ENCODE peak calls at places on chromosomes 11 and 22, in five cellular contexts. R is PC-9; L is A673; Q is naive thymus-derived CD4-positive, alpha-beta T cell; I is CD4-positive, CD25-positive, alpha-beta regulatory T cell. T is an unnamed sample. For H3K36me3, the result is how much of the 10 kb centered on the place peaks cover.

GRCh38 chr22:20965104-20965887 is 1.8 kb upstream of the AIFM3 start:
- DNase-seq in I (no peak), R (no peak), Q (no peak), L (no peak), T (no peak)

GRCh38 chr11:8839306-8839956 is 71.6 kb upstream of the AKIP1 start:
- DNase-seq in Q (no peak), L (no peak), I (no peak), R (no peak), T (no peak)

GRCh38 chr11:1749787-1750351 is 526 bp downstream of the IFITM10 start:
- DNase-seq in I (no peak), L (no peak), R (no peak), Q (no peak), T (no peak)

GRCh38 chr11:34143048-34143447 is 37.6 kb downstream of the NAT10 start:
- DNase-seq in R (no peak), L (no peak), Q (no peak), I (no peak), T (no peak)

GRCh38 chr11:115802641-115803040 is 298.4 kb upstream of the CADM1 start:
- DNase-seq in I (no peak), Q (no peak), L (no peak), R (no peak), T (no peak)

GRCh38 chr11:77151804-77152513 is 23.9 kb downstream of the MYO7A start:
- DNase-seq in R (no peak), I (peak), Q (peak), L (no peak), T (no peak)

GRCh38 chr22:29702931-29703594 is 16.7 kb upstream of the CABP7 start:
- DNase-seq in L (no peak), Q (no peak), I (no peak), R (no peak), T (no peak)

GRCh38 chr11:11732116-11732515 is 109.7 kb upstream of the USP47 start:
- DNase-seq in L (no peak), I (no peak), R (no peak), Q (no peak), T (no peak)

GRCh38 chr11:910044-910588 is 494 bp downstream of the CHID1 start:
- DNase-seq in L (no peak), R (no peak), I (no peak), Q (no peak), T (no peak)

GRCh38 chr11:32569313-32569881 is 14.2 kb upstream of the EIF3M start:
- DNase-seq in R (no peak), Q (no peak), L (no peak), I (no peak), T (no peak)

GRCh38 chr11:16960250-16960649 is 54.0 kb downstream of the PLEKHA7 start:
- DNase-seq in L (no peak), R (peak), Q (no peak), I (no peak), T (no peak)

GRCh38 chr11:111733009-111733408 is 33.2 kb downstream of the PPP2R1B start:
- DNase-seq in I (no peak), L (no peak), Q (no peak), R (no peak), T (no peak)

DNA sequence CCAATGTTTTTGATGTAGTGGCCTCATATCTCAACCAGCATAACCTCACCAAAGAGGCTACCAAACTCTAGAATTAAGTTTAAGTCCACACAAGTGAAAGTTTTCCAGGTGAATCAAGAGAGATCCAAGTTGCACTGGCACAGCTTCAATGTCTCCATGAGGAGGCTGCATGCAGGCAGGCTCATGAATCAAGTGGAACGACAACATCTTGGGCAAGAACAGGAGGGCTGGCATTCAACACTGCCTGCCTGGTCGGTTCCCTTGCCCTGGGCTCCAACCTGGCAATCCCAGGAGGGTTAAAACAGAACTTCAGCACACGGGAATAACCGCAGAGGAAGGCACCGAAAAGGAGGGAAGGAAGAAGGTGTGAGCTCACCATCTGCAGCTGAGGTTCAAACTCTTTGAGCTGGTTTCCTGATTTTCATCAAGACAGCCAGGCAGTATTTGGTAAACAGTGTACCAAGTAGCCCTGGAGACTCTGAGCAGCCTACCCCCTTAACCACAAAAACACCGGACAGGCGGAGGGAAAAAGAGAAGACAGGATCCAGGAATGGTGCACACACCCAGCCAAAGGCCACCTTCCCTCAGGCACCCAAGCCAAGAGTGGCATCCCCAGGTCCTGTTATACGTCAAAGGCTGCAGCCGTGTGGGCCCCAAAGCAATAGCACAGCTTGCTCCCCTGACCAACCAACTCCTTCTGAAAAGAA is 1.4 kb downstream of the PACSIN2 start:
- DNase-seq in Q (no peak), I (no peak), L (no peak), R (peak), T (no peak)
- H3K4me3 ChIP-seq in Q (peak), I (peak), L (peak), R (peak), T (peak)

GRCh38 chr11:116856423-116856822 is 19.0 kb upstream of the APOA1 start:
- DNase-seq in Q (no peak), I (no peak), R (no peak), L (no peak), T (no peak)
- H3K36me3 ChIP-seq in Q (under half), I (under half), R (under half), L (half or more), T (under half)

GRCh38 chr11:45144126-45145082 is 2.0 kb upstream of the PRDM11 start:
- DNase-seq in R (no peak), I (no peak), L (no peak), Q (peak), T (no peak)

GRCh38 chr11:45143494-45143893 is 2.9 kb upstream of the PRDM11 start:
- DNase-seq in R (no peak), I (no peak), L (no peak), Q (no peak), T (no peak)

GRCh38 chr11:45145421-45146071 is 893 bp upstream of the PRDM11 start:
- DNase-seq in R (no peak), L (peak), Q (peak), I (no peak), T (no peak)

GRCh38 chr11:45146072-45147016 is at the start of gene PRDM11:
- DNase-seq in L (peak), Q (peak), I (peak), R (peak), T (peak)

GRCh38 chr11:45145083-45145420 is 1.4 kb upstream of the PRDM11 start:
- DNase-seq in Q (peak), I (no peak), L (no peak), R (no peak), T (no peak)
- H3K4me3 ChIP-seq in Q (no peak), I (no peak), L (no peak), R (no peak), T (no peak)

GRCh38 chr11:67497656-67498291 is 7.4 kb downstream of the PITPNM1 start:
- DNase-seq in R (no peak), I (no peak), L (no peak), Q (no peak), T (no peak)
- H3K36me3 ChIP-seq in R (under half), I (half or more), L (under half), Q (under half), T (under half)

DNA sequence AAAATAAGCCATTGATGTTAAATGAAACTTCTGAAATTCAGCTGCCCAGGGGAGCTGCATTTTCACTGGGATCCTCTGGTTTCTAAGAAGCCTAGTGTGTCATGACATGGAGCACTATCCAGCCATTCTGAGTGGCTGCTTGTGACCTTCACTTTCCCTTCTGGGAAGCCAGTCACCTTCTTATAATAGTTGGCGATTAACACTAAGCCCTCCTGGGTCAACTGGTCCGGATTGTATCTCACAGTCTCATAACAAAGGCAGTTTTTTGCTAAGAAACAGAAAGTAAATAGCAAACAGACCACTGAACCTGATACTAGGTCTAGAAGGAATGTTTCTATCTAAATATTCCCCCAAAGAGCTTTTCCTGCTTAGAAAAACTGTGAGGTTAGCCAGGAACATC is 7.9 kb downstream of the CSRP3 start:
- DNase-seq in L (no peak), I (no peak), Q (no peak), R (no peak), T (no peak)
- H3K4me3 ChIP-seq in L (no peak), I (no peak), Q (no peak), R (no peak), T (no peak)

GRCh38 chr11:58621586-58622262 is 741 bp upstream of the CNTF start:
- DNase-seq in L (no peak), Q (no peak), I (no peak), R (no peak), T (no peak)

GRCh38 chr11:58625826-58626460 is 3.5 kb downstream of the CNTF start:
- DNase-seq in R (no peak), I (no peak), L (no peak), Q (no peak), T (no peak)

GRCh38 chr11:58625086-58625485 is 2.6 kb downstream of the CNTF start:
- DNase-seq in R (no peak), I (no peak), L (no peak), Q (no peak), T (no peak)

GRCh38 chr11:58618215-58618614 is 4.2 kb upstream of the CNTF start:
- DNase-seq in Q (no peak), L (peak), R (no peak), I (no peak), T (no peak)

DNA sequence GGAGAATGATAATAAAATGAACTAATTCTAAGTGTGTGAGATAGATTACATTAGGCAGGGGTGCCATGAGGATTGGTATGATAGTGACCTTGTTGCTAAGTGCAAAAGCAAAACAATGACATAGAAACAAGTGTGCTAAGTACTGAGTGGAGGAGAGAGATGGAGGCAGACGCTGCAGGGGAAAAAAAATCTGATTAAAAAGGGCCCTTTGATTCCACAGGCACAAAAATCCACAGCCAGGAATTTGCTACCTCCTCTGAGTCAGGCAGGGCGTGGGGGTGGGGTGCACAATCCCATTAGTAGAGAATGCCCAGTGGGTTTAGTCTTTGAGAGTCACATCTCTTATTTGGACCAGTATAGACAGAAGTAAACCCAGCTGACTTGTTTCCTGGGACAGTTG is at the start of gene CNTF:
- DNase-seq in Q (no peak), L (peak), I (no peak), R (no peak), T (no peak)
- H3K36me3 ChIP-seq in Q (under half), L (half or more), I (half or more), R (half or more), T (under half)

DNA sequence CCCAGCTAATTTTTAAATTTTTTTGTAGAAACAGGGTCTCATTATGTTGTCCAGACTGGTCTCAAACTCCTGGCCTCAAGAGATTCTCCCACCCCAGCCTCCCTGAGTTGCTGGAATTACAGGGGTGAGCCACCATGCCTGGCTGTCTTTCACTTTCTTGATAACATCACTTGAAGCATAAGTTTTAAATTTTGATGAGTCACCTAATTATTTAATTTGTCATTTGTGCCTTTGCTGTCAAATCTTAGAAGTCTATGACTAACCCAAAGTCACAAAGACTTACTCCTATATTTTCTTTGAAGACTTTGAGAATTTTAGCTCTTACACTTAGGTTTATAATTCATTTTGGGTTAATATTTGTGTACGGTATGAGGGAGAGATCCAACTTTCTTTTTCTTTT is 14.5 kb upstream of the MSANTD2 start:
- DNase-seq in L (peak), I (no peak), R (peak), Q (no peak), T (no peak)
- H3K4me3 ChIP-seq in L (no peak), I (no peak), R (no peak), Q (no peak), T (no peak)

T was measured in Caco-2.